ENCODE peak calls at places on chromosomes 2 and 18, in four cellular contexts. M is PC-9, J is AG09309, N is endothelial cell. Y is an unnamed sample.

GRCh38 chr18:60232541-60232940 is 140.0 kb downstream of the MC4R start:
- DNase-seq in M (peak), J (peak), N (no peak), Y (peak)

GRCh38 chr2:1231664-1232063 is 181.6 kb upstream of the TPO start:
- DNase-seq in M (no peak), J (no peak), N (no peak), Y (no peak)

GRCh38 chr2:151560289-151560688 is 150.6 kb downstream of the RIF1 start:
- DNase-seq in M (no peak), J (no peak), N (no peak), Y (no peak)

GRCh38 chr18:63132819-63133200 is 186.8 kb downstream of the BCL2 start:
- DNase-seq in M (no peak), J (no peak), N (no peak), Y (no peak)

GRCh38 chr2:168499500-168499899 is 43.4 kb downstream of the CERS6 start:
- DNase-seq in M (no peak), J (no peak), N (no peak), Y (no peak)

GRCh38 chr2:170762760-170763159 is 7.4 kb upstream of the ERICH2 start:
- DNase-seq in M (no peak), J (no peak), N (no peak), Y (no peak)

GRCh38 chr2:132797551-132797950 is 127.5 kb upstream of the LYPD1 start:
- DNase-seq in M (no peak), J (peak), N (no peak), Y (no peak)

GRCh38 chr2:38039111-38039510 is 36.8 kb downstream of the CYP1B1 start:
- DNase-seq in M (no peak), J (no peak), N (no peak), Y (no peak)

GRCh38 chr2:240468300-240469238 is 33.1 kb downstream of the GPC1 start:
- DNase-seq in M (no peak), J (no peak), N (no peak), Y (no peak)

GRCh38 chr2:104774631-104775030 is 79.3 kb upstream of the POU3F3 start:
- DNase-seq in M (no peak), J (no peak), N (no peak), Y (no peak)

GRCh38 chr2:46310446-46310845 is 13.2 kb downstream of the EPAS1 start:
- DNase-seq in M (no peak), J (no peak), N (no peak), Y (no peak)
- TF ChIP-seq CTCF in M (no peak), J (no peak), N (no peak), Y (no peak)

GRCh38 chr2:188456114-188456909 is 164.6 kb downstream of the GULP1 start:
- DNase-seq in M (no peak), J (no peak), N (no peak), Y (no peak)
- TF ChIP-seq CTCF in M (no peak), J (peak), N (no peak), Y (no peak)

GRCh38 chr2:63425606-63426005 is 162.7 kb downstream of the WDPCP start:
- DNase-seq in M (no peak), J (no peak), N (no peak), Y (no peak)

GRCh38 chr2:63424329-63425078 is 163.8 kb downstream of the WDPCP start:
- DNase-seq in M (peak), J (no peak), N (peak), Y (no peak)

GRCh38 chr2:63425079-63425416 is 163.2 kb downstream of the WDPCP start:
- DNase-seq in M (no peak), J (no peak), N (no peak), Y (no peak)
- TF ChIP-seq CTCF in M (peak), J (no peak), N (peak), Y (no peak)

GRCh38 chr2:71672011-71672639 is 218.8 kb downstream of the DYSF start:
- DNase-seq in M (no peak), J (no peak), N (no peak), Y (no peak)
- TF ChIP-seq CTCF in M (no peak), J (peak), N (no peak), Y (no peak)

DNA sequence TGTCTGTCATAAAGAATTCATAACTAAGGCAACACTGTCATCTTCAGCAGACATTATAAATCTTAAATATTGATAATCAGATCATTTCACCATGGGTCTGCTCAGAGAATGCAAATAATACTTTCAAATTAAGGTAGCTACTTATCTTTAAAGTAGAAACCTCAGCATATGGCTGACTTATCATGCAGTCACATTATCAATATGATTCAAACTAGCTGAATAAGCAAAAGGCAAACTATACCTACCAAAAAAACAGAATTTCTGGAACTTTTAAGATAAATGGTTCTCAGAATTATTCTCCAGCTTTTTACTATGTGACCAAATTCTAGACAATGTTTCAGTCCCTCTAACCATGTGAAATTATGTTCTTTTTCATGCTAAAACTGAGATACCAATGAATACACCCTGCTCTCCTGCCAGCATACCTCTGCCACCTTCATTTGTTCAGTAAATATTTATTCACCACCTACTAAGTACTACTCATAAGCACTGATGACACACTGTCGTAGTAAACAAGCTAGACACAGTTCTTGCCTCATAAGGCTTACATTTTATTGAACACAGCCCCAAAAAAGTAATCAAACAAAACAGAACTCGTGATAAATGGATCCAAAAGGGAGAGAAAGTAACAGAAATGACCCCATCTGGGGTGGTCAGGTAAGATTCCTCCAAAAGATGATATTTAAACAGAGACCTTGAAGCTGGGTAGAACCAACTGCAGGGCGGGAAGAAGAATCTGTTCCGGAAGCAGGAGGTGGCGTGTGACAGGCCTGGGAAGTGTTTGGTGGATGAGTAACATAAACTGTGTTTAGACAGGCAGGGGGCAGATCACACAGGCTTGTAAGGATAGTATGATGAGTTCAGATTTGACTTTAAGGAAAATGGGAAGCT is 17.7 kb downstream of the SPIRE1 start:
- DNase-seq in M (no peak), J (no peak), N (no peak), Y (no peak)
- TF ChIP-seq CTCF in M (no peak), J (no peak), N (no peak), Y (no peak)

DNA sequence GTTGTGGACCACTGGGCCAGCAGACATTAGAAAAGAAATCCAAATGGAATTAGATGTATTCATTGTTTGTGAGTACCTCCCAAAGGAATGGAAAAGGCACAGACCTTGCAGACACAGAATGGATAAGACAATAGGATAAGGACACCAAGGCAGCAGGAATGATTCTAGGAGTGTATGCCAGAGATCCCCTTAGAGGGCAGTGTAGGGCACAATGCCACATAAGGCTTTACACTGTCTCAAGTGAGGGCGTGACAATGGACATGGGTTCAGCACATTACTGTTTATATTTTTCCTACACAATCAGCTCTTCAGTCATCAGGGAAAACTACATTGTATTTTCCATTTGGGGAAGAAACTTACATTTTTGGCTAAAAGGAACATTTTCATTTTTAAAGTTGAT is 250.9 kb downstream of the PTH2R start:
- DNase-seq in M (no peak), J (no peak), N (no peak), Y (peak)
- TF ChIP-seq CTCF in M (no peak), J (no peak), N (no peak), Y (no peak)

DNA sequence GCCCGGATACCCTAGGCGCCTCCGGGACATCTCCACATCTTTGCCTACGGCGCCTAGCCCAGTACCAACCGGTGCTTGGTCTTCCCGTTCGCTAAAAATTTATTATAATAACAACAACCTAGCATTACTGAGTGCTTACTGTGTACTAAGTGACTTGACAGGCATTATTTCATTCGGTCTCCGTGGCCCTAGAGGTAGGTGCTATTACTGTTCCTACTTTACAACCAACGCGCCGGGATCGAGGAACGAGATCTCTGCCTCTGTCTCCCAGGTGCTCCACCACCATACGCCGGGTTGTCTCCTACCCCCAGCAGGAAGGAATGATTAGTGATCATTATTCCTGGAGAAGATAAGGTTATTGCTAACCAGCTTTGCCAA is 657 bp upstream of the BIN1 start:
- DNase-seq in M (peak), J (no peak), N (no peak), Y (peak)
- TF ChIP-seq CTCF in M (peak), J (peak), N (peak), Y (peak)

GRCh38 chr2:237779521-237779920 is 19.1 kb upstream of the RBM44 start:
- DNase-seq in M (no peak), J (no peak), N (no peak), Y (no peak)
- TF ChIP-seq CTCF in M (no peak), J (no peak), N (no peak), Y (no peak)

GRCh38 chr2:113283704-113284284 is 5.1 kb upstream of the PAX8 start:
- DNase-seq in M (peak), J (peak), N (no peak), Y (peak)

GRCh38 chr2:113285816-113286215 is 7.1 kb upstream of the PAX8 start:
- DNase-seq in M (no peak), J (no peak), N (no peak), Y (no peak)

GRCh38 chr2:113284481-113284880 is 5.8 kb upstream of the PAX8 start:
- DNase-seq in M (no peak), J (no peak), N (no peak), Y (no peak)

GRCh38 chr2:113281920-113282746 is 3.4 kb upstream of the PAX8 start:
- DNase-seq in M (no peak), J (no peak), N (no peak), Y (peak)

GRCh38 chr2:113282747-113283533 is 4.2 kb upstream of the PAX8 start:
- DNase-seq in M (peak), J (no peak), N (no peak), Y (peak)
- TF ChIP-seq CTCF in M (peak), J (peak), N (no peak), Y (peak)

Y was measured in Calu3.